ENCODE peak calls at places on chromosomes 5 and 9, in ten cellular contexts. R is AG08395; M is left lung; H is SJCRH30; I is activated T-cell treated with anti-CD3 and anti-CD28 coated beads, Interleukin-2, amount 50 U/mL, for 4 hours; D is foreskin fibroblast; Y is AG10803; J is suprapubic skin; N is cardiac muscle cell; U is GM23248. B is an unnamed sample.

GRCh38 chr9:125629451-125629850 is 77.6 kb downstream of the MAPKAP1 start:
- DNase-seq in R (no peak), M (no peak), H (no peak), I (no peak), D (no peak), Y (no peak), J (no peak), N (no peak), U (no peak), B (no peak)

GRCh38 chr5:178230879-178231735 is 1.5 kb downstream of the PHYKPL start:
- DNase-seq in R (peak; percentile 61), M (no peak), H (no peak), I (no peak), D (peak; percentile 62), Y (peak; percentile 65), J (no peak), N (peak; percentile 48), U (peak; percentile 71), B (no peak)

GRCh38 chr9:38334234-38334633 is 58.3 kb upstream of the ALDH1B1 start:
- DNase-seq in R (no peak), M (no peak), H (no peak), I (no peak), D (peak; percentile 39), Y (no peak), J (peak; percentile 8), N (no peak), U (no peak), B (no peak)

GRCh38 chr9:136261686-136262430 is 16.2 kb upstream of the QSOX2 start:
- DNase-seq in R (no peak), M (no peak), H (no peak), I (no peak), D (no peak), Y (no peak), J (no peak), N (no peak), U (no peak), B (no peak)

GRCh38 chr9:25442517-25442916 is 235.7 kb downstream of the TUSC1 start:
- DNase-seq in R (no peak), M (no peak), H (no peak), I (no peak), D (no peak), Y (no peak), J (no peak), N (no peak), U (no peak), B (no peak)

GRCh38 chr5:1987471-1987870 is 104.7 kb upstream of the IRX4 start:
- DNase-seq in R (no peak), M (no peak), H (no peak), I (no peak), D (no peak), Y (no peak), J (peak; percentile 59), N (no peak), U (no peak), B (peak; percentile 16)

GRCh38 chr9:116704470-116704869 is 17.4 kb downstream of the TRIM32 start:
- DNase-seq in R (no peak), M (no peak), H (no peak), I (no peak), D (no peak), Y (no peak), J (no peak), N (no peak), U (no peak), B (no peak)

GRCh38 chr5:19987594-19988345 is at the start of gene CDH18:
- DNase-seq in R (peak; percentile 1), M (peak; percentile 34), H (peak; percentile 41), I (no peak), D (peak; percentile 75), Y (peak; percentile 5), J (no peak), N (peak; percentile 45), U (peak; percentile 51), B (peak; percentile 82)

GRCh38 chr9:19113964-19114679 is 11.4 kb upstream of the HAUS6 start:
- DNase-seq in R (no peak), M (no peak), H (no peak), I (no peak), D (peak; percentile 41), Y (no peak), J (no peak), N (peak; percentile 64), U (no peak), B (peak; percentile 18)

GRCh38 chr5:59149271-59149670 is 566.4 kb downstream of the RAB3C start:
- DNase-seq in R (no peak), M (no peak), H (no peak), I (no peak), D (no peak), Y (no peak), J (no peak), N (no peak), U (no peak), B (no peak)

GRCh38 chr5:98774192-98775046 is 956 bp downstream of the RGMB start:
- DNase-seq in R (no peak), M (peak; percentile 50), H (peak; percentile 86), I (peak; percentile 37), D (peak; percentile 65), Y (peak; percentile 52), J (no peak), N (peak; percentile 80), U (peak; percentile 72), B (peak; percentile 82)

B was measured in ecto neural progenitor cell.